ENCODE peak calls at places on chromosomes 2 and 18, in nine cellular contexts. I, D, C, W, V, M, U, R and X are unnamed samples. For H3K4me1, the result is how much of the 10 kb centered on the place peaks cover.

GRCh38 chr2:99660616-99661416 is 171.0 kb upstream of the REV1 start:
- DNase-seq in I (no peak), D (no peak), C (no peak), W (no peak), V (no peak), M (no peak), U (no peak), R (no peak), X (peak)

GRCh38 chr18:67232991-67233390 is 283.5 kb downstream of the DSEL start:
- DNase-seq in I (no peak), D (no peak), C (no peak), W (no peak), V (no peak), M (no peak), U (no peak), R (no peak), X (no peak)

GRCh38 chr2:66539452-66539851 is 104.5 kb downstream of the MEIS1 start:
- DNase-seq in I (no peak), D (no peak), C (no peak), W (no peak), V (no peak), M (no peak), U (peak), R (no peak), X (no peak)

GRCh38 chr2:174833737-174834136 is 69.5 kb upstream of the CHRNA1 start:
- DNase-seq in I (no peak), D (no peak), C (no peak), W (no peak), V (no peak), M (no peak), U (no peak), R (no peak), X (no peak)

GRCh38 chr2:241252778-241253475 is 62.5 kb downstream of the HDLBP start:
- DNase-seq in I (no peak), D (no peak), C (no peak), W (no peak), V (no peak), M (peak), U (no peak), R (no peak), X (no peak)

GRCh38 chr2:219253753-219254589 is at the start of gene TUBA4A:
- DNase-seq in I (peak), D (peak), C (peak), W (peak), V (peak), M (peak), U (peak), R (peak), X (no peak)

GRCh38 chr2:161570424-161571050 is 53.7 kb upstream of the SLC4A10 start:
- DNase-seq in I (no peak), D (no peak), C (no peak), W (no peak), V (no peak), M (no peak), U (no peak), R (no peak), X (no peak)

GRCh38 chr2:204753841-204754240 is 208.6 kb downstream of the PARD3B start:
- DNase-seq in I (no peak), D (no peak), C (no peak), W (no peak), V (no peak), M (no peak), U (no peak), R (no peak), X (no peak)

GRCh38 chr2:86021396-86022378 is 84.0 kb downstream of the POLR1A start:
- DNase-seq in I (no peak), D (no peak), C (no peak), W (no peak), V (no peak), M (no peak), U (no peak), R (no peak), X (no peak)

GRCh38 chr2:20052872-20053281 is 1.4 kb upstream of the LAPTM4A start:
- DNase-seq in I (no peak), D (peak), C (peak), W (peak), V (peak), M (peak), U (peak), R (peak), X (no peak)

GRCh38 chr2:8409461-8410260 is 272.2 kb upstream of the ID2 start:
- DNase-seq in I (no peak), D (no peak), C (no peak), W (no peak), V (no peak), M (no peak), U (no peak), R (no peak), X (no peak)

GRCh38 chr2:72291059-72291458 is 143.4 kb upstream of the CYP26B1 start:
- DNase-seq in I (no peak), D (no peak), C (no peak), W (no peak), V (no peak), M (no peak), U (peak), R (no peak), X (no peak)

DNA sequence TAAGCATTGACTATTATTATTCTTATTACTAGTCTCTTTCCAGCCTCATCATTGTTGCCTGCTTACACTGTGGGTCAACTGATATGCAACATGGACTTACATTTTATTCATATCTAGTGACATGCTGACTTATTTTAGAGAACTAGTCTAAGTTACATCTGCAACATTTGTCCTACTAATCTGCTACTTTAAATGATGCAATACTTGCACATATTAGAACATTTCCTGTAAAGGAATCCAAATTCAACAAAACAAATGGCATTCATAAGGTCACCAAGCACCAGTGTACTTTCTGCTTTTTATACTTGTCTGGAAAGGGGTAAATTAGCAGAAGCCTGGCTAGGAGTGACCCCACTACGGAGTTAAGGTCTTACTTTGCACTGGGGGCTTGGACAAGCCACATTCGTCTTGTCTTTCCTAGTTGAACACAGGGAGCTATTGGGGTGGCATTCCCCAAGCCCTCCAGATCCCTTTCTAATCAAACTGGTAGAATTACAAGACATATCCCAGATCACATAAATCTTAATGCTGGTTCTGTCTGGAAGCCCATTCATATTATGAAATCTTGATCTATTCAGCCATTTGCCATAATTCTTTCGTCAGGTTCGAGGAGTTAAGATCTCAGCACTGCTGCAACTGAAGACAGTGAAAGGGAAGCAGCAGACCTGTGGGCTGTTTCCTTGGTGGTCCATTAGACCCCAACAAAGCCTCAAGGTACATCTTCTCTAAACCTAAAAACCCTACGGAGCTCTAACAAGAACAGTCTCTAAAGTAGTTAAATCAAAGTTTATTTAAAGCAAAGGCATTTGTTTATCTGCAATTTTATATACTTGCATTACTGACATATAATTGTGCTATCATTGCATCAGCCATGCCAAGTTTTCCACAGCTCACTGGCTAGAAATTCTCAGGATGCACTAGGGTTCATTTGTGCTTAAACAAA is 49.9 kb upstream of the RTN4 start:
- DNase-seq in I (no peak), D (no peak), C (no peak), W (no peak), V (no peak), M (no peak), U (peak), R (no peak), X (no peak)
- H3K4me1 ChIP-seq in I (under half), D (under half), C (under half), W (under half), V (under half), M (under half), U (under half), R (half or more), X (under half)

DNA sequence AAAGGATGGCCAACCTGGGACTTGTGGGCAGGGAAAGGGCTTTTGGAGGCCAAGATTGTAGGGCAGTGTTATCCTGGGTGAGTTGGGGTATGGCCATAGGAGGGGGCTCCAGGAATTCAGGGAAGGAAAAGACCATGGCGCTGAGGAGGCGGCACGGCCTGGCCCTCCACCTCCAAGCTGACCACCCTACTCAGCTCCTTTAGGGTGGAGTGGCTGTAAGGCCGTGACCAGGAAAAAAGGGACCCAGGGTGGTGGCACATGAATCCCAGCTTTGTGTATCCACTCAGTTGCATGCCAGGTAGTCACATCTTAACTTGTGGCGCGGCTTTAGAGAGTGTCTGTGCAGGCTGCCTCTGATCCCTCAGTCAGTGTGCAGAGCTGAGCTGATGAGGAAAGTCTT is 168.1 kb downstream of the AGAP1 start:
- DNase-seq in I (no peak), D (no peak), C (no peak), W (no peak), V (no peak), M (no peak), U (no peak), R (no peak), X (no peak)
- H3K4me1 ChIP-seq in I (under half), D (under half), C (under half), W (under half), V (half or more), M (under half), U (under half), R (half or more), X (under half)

GRCh38 chr18:36459786-36460185 is 162.3 kb downstream of the FHOD3 start:
- DNase-seq in I (no peak), D (no peak), C (no peak), W (no peak), V (no peak), M (no peak), U (no peak), R (no peak), X (no peak)

GRCh38 chr18:36458306-36458705 is 160.8 kb downstream of the FHOD3 start:
- DNase-seq in I (no peak), D (no peak), C (no peak), W (no peak), V (no peak), M (no peak), U (no peak), R (no peak), X (no peak)

GRCh38 chr18:36455931-36456330 is 158.4 kb downstream of the FHOD3 start:
- DNase-seq in I (no peak), D (no peak), C (no peak), W (no peak), V (no peak), M (no peak), U (no peak), R (no peak), X (no peak)

GRCh38 chr18:36456622-36457021 is 159.1 kb downstream of the FHOD3 start:
- DNase-seq in I (no peak), D (no peak), C (no peak), W (no peak), V (no peak), M (no peak), U (no peak), R (no peak), X (no peak)

DNA sequence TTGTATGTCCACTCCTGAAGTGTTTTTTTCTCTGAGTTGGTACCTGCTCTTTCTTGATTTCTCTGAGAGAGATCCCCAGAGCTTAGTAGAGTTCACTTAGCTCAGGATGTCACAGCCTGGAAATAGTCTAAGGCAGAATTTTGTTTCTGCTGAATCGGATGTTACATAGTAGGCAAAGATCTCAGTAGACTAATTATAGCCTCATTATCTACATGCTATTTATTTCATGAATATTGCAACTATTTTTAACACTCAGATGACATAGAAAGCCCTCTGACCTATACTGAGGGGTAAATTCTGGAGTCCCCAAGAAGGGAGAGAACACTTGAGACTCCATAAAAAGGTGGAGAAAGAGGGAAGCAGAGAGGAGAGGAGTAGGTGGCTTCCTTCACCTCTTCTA is 160.2 kb downstream of the FHOD3 start:
- DNase-seq in I (no peak), D (no peak), C (no peak), W (no peak), V (no peak), M (no peak), U (no peak), R (no peak), X (no peak)
- H3K4me1 ChIP-seq in I (under half), D (under half), C (under half), W (under half), V (under half), M (under half), U (under half), R (under half), X (under half)

GRCh38 chr2:128313076-128313836 is 5.4 kb downstream of the HS6ST1 start:
- DNase-seq in I (no peak), D (peak), C (peak), W (peak), V (no peak), M (no peak), U (peak), R (peak), X (no peak)

GRCh38 chr2:128310761-128311160 is 7.9 kb downstream of the HS6ST1 start:
- DNase-seq in I (no peak), D (peak), C (no peak), W (peak), V (no peak), M (no peak), U (no peak), R (no peak), X (no peak)

GRCh38 chr2:128311216-128311754 is 7.4 kb downstream of the HS6ST1 start:
- DNase-seq in I (no peak), D (no peak), C (no peak), W (no peak), V (no peak), M (no peak), U (no peak), R (peak), X (no peak)

GRCh38 chr2:128312411-128312810 is 6.3 kb downstream of the HS6ST1 start:
- DNase-seq in I (no peak), D (peak), C (no peak), W (peak), V (no peak), M (no peak), U (no peak), R (peak), X (no peak)

DNA sequence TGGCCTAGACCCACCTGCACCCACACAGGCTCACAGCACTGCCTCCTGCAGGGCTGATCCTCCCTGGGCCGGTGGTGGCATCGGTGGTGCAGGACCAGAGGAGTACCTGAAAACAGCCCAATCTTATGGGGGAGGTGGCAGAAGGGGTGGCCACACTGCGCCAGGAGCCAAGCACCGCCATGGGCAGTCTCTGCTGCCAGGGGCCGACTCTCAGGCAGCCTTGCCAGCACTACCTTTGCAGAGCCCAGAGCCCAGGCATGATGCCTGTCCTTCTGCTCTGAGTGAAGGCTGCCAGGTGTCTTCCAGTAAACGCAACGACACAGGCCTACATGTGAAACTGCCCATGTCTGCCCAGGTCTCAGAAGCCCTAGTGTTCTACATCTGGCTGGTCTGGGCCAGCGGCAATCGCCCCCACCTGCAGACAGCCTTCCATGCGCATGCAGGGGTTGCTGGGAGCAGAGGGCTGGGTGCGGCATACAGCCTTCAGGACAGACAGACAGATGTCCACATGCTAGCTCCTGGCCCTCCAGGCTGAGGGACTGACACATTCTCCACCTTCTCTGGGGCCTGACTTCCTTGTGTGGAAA is 6.8 kb downstream of the HS6ST1 start:
- DNase-seq in I (no peak), D (peak), C (no peak), W (peak), V (no peak), M (no peak), U (no peak), R (peak), X (no peak)
- H3K4me1 ChIP-seq in I (under half), D (half or more), C (under half), W (under half), V (under half), M (half or more), U (under half), R (half or more), X (half or more)

GRCh38 chr2:65054749-65055426 is 1.3 kb upstream of the CEP68 start:
- DNase-seq in I (no peak), D (no peak), C (no peak), W (no peak), V (no peak), M (no peak), U (no peak), R (no peak), X (no peak)

GRCh38 chr2:65057391-65058052 is 1.3 kb downstream of the CEP68 start:
- DNase-seq in I (no peak), D (no peak), C (no peak), W (no peak), V (no peak), M (no peak), U (peak), R (no peak), X (no peak)

GRCh38 chr2:65056990-65057375 is 767 bp downstream of the CEP68 start:
- DNase-seq in I (no peak), D (no peak), C (no peak), W (no peak), V (no peak), M (no peak), U (no peak), R (no peak), X (no peak)

GRCh38 chr2:65056215-65056989 is at the start of gene CEP68:
- DNase-seq in I (peak), D (peak), C (peak), W (peak), V (peak), M (peak), U (peak), R (peak), X (peak)

GRCh38 chr2:65055427-65056214 is 595 bp upstream of the CEP68 start:
- DNase-seq in I (no peak), D (no peak), C (peak), W (no peak), V (peak), M (peak), U (no peak), R (peak), X (no peak)
- H3K4me1 ChIP-seq in I (under half), D (under half), C (under half), W (under half), V (under half), M (under half), U (under half), R (half or more), X (under half)

GRCh38 chr18:46397174-46397573 is 259.8 kb downstream of the LOXHD1 start:
- DNase-seq in I (no peak), D (no peak), C (no peak), W (no peak), V (no peak), M (no peak), U (no peak), R (no peak), X (no peak)
- H3K4me1 ChIP-seq in I (under half), D (under half), C (under half), W (under half), V (under half), M (under half), U (under half), R (under half), X (under half)

GRCh38 chr2:197239434-197239833 is 71.1 kb downstream of the ANKRD44 start:
- DNase-seq in I (no peak), D (no peak), C (no peak), W (no peak), V (no peak), M (no peak), U (no peak), R (no peak), X (no peak)
- H3K4me1 ChIP-seq in I (under half), D (under half), C (under half), W (under half), V (under half), M (half or more), U (under half), R (half or more), X (under half)

GRCh38 chr2:217929757-217930707 is 72.8 kb downstream of the TNS1 start:
- DNase-seq in I (no peak), D (no peak), C (no peak), W (no peak), V (no peak), M (no peak), U (peak), R (no peak), X (no peak)
- H3K4me1 ChIP-seq in I (under half), D (half or more), C (under half), W (under half), V (half or more), M (half or more), U (half or more), R (half or more), X (under half)